ENCODE peak calls at places on chromosomes 1 and 21, in four cellular contexts. F is ovary; T is effector memory CD4-positive, alpha-beta T cell; X is cardiac muscle cell. H is an unnamed sample. For H3K4me1 and H3K36me3, the result is how much of the 10 kb centered on the place peaks cover.

GRCh38 chr1:201450721-201451291 is 18.2 kb downstream of the PHLDA3 start:
- DNase-seq in T (no peak), X (peak), F (peak), H (no peak)

GRCh38 chr1:54927475-54928240 is 40.7 kb upstream of the DHCR24 start:
- DNase-seq in F (no peak), X (peak), T (no peak), H (no peak)

GRCh38 chr1:209862598-209863498 is 35.1 kb downstream of the UTP25 start:
- DNase-seq in X (no peak), F (no peak), T (no peak), H (no peak)

GRCh38 chr21:36927718-36928117 is 38.8 kb downstream of the HLCS start:
- DNase-seq in X (peak), F (peak), T (peak), H (peak)

GRCh38 chr1:78408830-78409229 is 81.9 kb upstream of the PTGFR start:
- DNase-seq in F (no peak), X (no peak), T (no peak), H (no peak)

GRCh38 chr1:77744576-77744975 is 15.1 kb downstream of the USP33 start:
- DNase-seq in X (no peak), F (no peak), T (no peak), H (no peak)

GRCh38 chr1:215719569-215719968 is 152.5 kb downstream of the KCTD3 start:
- DNase-seq in X (no peak), F (no peak), T (no peak), H (no peak)

GRCh38 chr1:229093546-229094336 is 177.2 kb upstream of the RAB4A start:
- DNase-seq in T (no peak), X (no peak), F (no peak), H (no peak)

GRCh38 chr1:167860231-167860923 is 53.6 kb downstream of the ADCY10 start:
- DNase-seq in T (no peak), F (no peak), X (no peak), H (no peak)

GRCh38 chr1:245650441-245650840 is 495.7 kb downstream of the KIF26B start:
- DNase-seq in F (no peak), X (no peak), T (no peak), H (no peak)

GRCh38 chr1:235286667-235287066 is 41.3 kb downstream of the ARID4B start:
- DNase-seq in T (no peak), X (no peak), F (no peak), H (no peak)

GRCh38 chr1:108830119-108831008 is 26.5 kb downstream of the AKNAD1 start:
- DNase-seq in T (no peak), F (no peak), X (no peak), H (no peak)

GRCh38 chr1:84936116-84936810 is 43.3 kb upstream of the LPAR3 start:
- DNase-seq in X (peak), F (no peak), T (no peak), H (peak)

GRCh38 chr1:110872745-110873435 is at the start of gene CD53:
- DNase-seq in F (no peak), X (no peak), T (peak), H (peak)

GRCh38 chr1:167599839-167600581 is 30.0 kb upstream of the RCSD1 start:
- DNase-seq in F (no peak), T (peak), X (peak), H (peak)

DNA sequence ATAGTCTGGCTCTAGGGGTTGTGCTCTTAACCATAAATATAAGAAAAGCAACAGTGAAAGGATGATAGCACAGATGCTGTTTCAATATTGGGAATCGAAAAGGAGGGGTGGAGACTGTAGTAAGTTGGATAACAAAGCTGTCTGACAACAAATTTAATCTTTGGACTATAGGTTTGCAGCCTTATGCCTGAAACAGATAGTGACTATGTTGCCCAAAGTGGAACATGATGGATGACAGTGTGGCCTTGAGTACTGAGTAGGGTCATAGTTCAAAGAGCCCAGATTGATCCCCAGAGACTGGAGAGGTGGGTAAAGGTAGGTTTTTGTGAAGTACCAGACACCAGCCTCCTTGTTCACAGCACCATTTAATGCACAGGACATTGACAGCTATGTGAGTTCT is 144.0 kb upstream of the PALMD start:
- DNase-seq in X (no peak), F (no peak), T (no peak), H (no peak)
- H3K4me1 ChIP-seq in X (under half), F (under half), T (under half), H (under half)

GRCh38 chr1:151518431-151518830 is 7.2 kb downstream of the CGN start:
- DNase-seq in T (no peak), F (no peak), X (no peak), H (no peak)

GRCh38 chr1:151520359-151520758 is 9.2 kb downstream of the CGN start:
- DNase-seq in T (no peak), F (peak), X (no peak), H (no peak)

GRCh38 chr1:151519667-151520066 is 8.5 kb downstream of the CGN start:
- DNase-seq in F (no peak), T (no peak), X (no peak), H (no peak)

GRCh38 chr1:151516031-151516511 is 4.9 kb downstream of the CGN start:
- DNase-seq in X (no peak), T (no peak), F (no peak), H (no peak)

GRCh38 chr1:151518936-151519335 is 7.7 kb downstream of the CGN start:
- DNase-seq in T (no peak), F (no peak), X (no peak), H (no peak)
- H3K36me3 ChIP-seq in T (under half), F (under half), X (under half), H (under half)

GRCh38 chr1:94237291-94238226 is at the start of gene ARHGAP29:
- DNase-seq in X (peak), F (peak), T (no peak), H (peak)
- H3K4me1 ChIP-seq in X (under half), F (under half), T (under half), H (under half)

GRCh38 chr1:206847946-206848345 is 17.5 kb upstream of the IL20 start:
- DNase-seq in X (no peak), T (no peak), F (no peak), H (no peak)

GRCh38 chr1:206847337-206847834 is 18.0 kb upstream of the IL20 start:
- DNase-seq in F (no peak), T (no peak), X (no peak), H (no peak)

GRCh38 chr1:206851611-206852010 is 13.8 kb upstream of the IL20 start:
- DNase-seq in T (no peak), F (no peak), X (no peak), H (no peak)

GRCh38 chr1:206846475-206846874 is 18.9 kb upstream of the IL20 start:
- DNase-seq in F (no peak), T (no peak), X (no peak), H (no peak)

DNA sequence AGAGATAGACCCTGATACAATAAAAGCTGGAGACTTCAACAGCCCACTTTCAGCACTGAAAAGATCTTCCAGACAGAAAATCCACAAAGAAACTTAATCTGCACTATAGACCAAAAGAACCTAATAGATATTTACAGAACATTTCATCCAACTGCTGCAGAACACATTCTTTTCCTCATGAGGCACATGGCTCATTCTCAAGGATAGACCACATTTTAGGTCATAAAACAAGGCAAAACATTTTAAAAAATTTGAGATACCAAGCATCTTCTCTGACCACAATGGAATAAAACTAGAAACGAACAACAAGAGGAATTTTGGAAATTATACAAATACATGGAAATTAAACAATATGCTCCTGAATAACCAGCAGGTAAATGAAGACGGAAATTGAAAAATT is 15.0 kb upstream of the IL20 start:
- DNase-seq in F (no peak), T (no peak), X (no peak), H (no peak)
- H3K36me3 ChIP-seq in F (under half), T (under half), X (under half), H (under half)

H was measured in CD4-positive, CD25-positive, alpha-beta regulatory T cell.